ENCODE peak calls at places on chromosomes 2 and 18, in four cellular contexts. One of them, this sample, is unnamed.

GRCh38 chr2:23684540-23685176 is 242.3 kb downstream of the ATAD2B start:
- DNase-seq in omental fat pad: no peak
- DNase-seq in H1: no peak
- DNase-seq in cardiac fibroblast: no peak
- DNase-seq in this sample: no peak

GRCh38 chr2:9211496-9211895 is 4.9 kb downstream of the ASAP2 start:
- DNase-seq in omental fat pad: no peak
- DNase-seq in H1: no peak
- DNase-seq in cardiac fibroblast: peak; percentile 76
- DNase-seq in this sample: peak; percentile 40

GRCh38 chr2:148006249-148007007 is 14.1 kb downstream of the ORC4 start:
- DNase-seq in omental fat pad: no peak
- DNase-seq in H1: no peak
- DNase-seq in cardiac fibroblast: no peak
- DNase-seq in this sample: no peak

GRCh38 chr18:6811816-6812215 is 82.3 kb downstream of the ARHGAP28 start:
- DNase-seq in omental fat pad: no peak
- DNase-seq in H1: no peak
- DNase-seq in cardiac fibroblast: no peak
- DNase-seq in this sample: no peak

GRCh38 chr18:54416459-54416858 is 58.8 kb downstream of the C18orf54 start:
- DNase-seq in omental fat pad: no peak
- DNase-seq in H1: no peak
- DNase-seq in cardiac fibroblast: peak; percentile 79
- DNase-seq in this sample: no peak

GRCh38 chr2:42961385-42961800 is 169.0 kb upstream of the HAAO start:
- DNase-seq in omental fat pad: no peak
- DNase-seq in H1: no peak
- DNase-seq in cardiac fibroblast: peak; percentile 67
- DNase-seq in this sample: no peak

GRCh38 chr18:24868760-24869237 is 408.4 kb downstream of the HRH4 start:
- DNase-seq in omental fat pad: no peak
- DNase-seq in H1: no peak
- DNase-seq in cardiac fibroblast: no peak
- DNase-seq in this sample: no peak

GRCh38 chr18:62506495-62507143 is 16.2 kb upstream of the ZCCHC2 start:
- DNase-seq in omental fat pad: no peak
- DNase-seq in H1: no peak
- DNase-seq in cardiac fibroblast: no peak
- DNase-seq in this sample: no peak

GRCh38 chr2:56565143-56565542 is 381.4 kb downstream of the CCDC85A start:
- DNase-seq in omental fat pad: no peak
- DNase-seq in H1: no peak
- DNase-seq in cardiac fibroblast: no peak
- DNase-seq in this sample: no peak

GRCh38 chr2:145739679-145740078 is 1219.8 kb upstream of the ZEB2 start:
- DNase-seq in omental fat pad: no peak
- DNase-seq in H1: no peak
- DNase-seq in cardiac fibroblast: no peak
- DNase-seq in this sample: no peak

GRCh38 chr2:160582481-160583161 is 89.0 kb upstream of the RBMS1 start:
- DNase-seq in omental fat pad: no peak
- DNase-seq in H1: no peak
- DNase-seq in cardiac fibroblast: peak; percentile 92
- DNase-seq in this sample: no peak

GRCh38 chr2:126866451-126866850 is 32.2 kb upstream of the TEX51 start:
- DNase-seq in omental fat pad: no peak
- DNase-seq in H1: no peak
- DNase-seq in cardiac fibroblast: no peak
- DNase-seq in this sample: peak; percentile 51

GRCh38 chr2:199302851-199303250 is 154.9 kb downstream of the SATB2 start:
- DNase-seq in omental fat pad: no peak
- DNase-seq in H1: no peak
- DNase-seq in cardiac fibroblast: peak; percentile 23
- DNase-seq in this sample: no peak

GRCh38 chr2:160055726-160056108 is 6.7 kb downstream of the PLA2R1 start:
- DNase-seq in omental fat pad: no peak
- DNase-seq in H1: no peak
- DNase-seq in cardiac fibroblast: no peak
- DNase-seq in this sample: no peak

GRCh38 chr2:26969089-26969844 is 1.2 kb upstream of the MAPRE3 start:
- DNase-seq in omental fat pad: no peak
- DNase-seq in H1: no peak
- DNase-seq in cardiac fibroblast: no peak
- DNase-seq in this sample: no peak

GRCh38 chr2:101149241-101150192 is 1.7 kb downstream of the TBC1D8 start:
- DNase-seq in omental fat pad: no peak
- DNase-seq in H1: no peak
- DNase-seq in cardiac fibroblast: no peak
- DNase-seq in this sample: no peak

GRCh38 chr2:144166743-144167142 is 353.2 kb downstream of the ZEB2 start:
- DNase-seq in omental fat pad: no peak
- DNase-seq in H1: no peak
- DNase-seq in cardiac fibroblast: no peak
- DNase-seq in this sample: no peak

GRCh38 chr2:55902971-55903370 is 20.6 kb downstream of the EFEMP1 start:
- DNase-seq in omental fat pad: no peak
- DNase-seq in H1: no peak
- DNase-seq in cardiac fibroblast: no peak
- DNase-seq in this sample: no peak

GRCh38 chr2:111049792-111050640 is 70.7 kb upstream of the BCL2L11 start:
- DNase-seq in omental fat pad: no peak
- DNase-seq in H1: no peak
- DNase-seq in cardiac fibroblast: no peak
- DNase-seq in this sample: peak; percentile 36

GRCh38 chr2:27798948-27799645 is 27.6 kb downstream of the MRPL33 start:
- DNase-seq in omental fat pad: no peak
- DNase-seq in H1: peak; percentile 88
- DNase-seq in cardiac fibroblast: peak; percentile 99
- DNase-seq in this sample: peak; percentile 89

GRCh38 chr2:119257198-119257597 is 33.6 kb downstream of the STEAP3 start:
- DNase-seq in omental fat pad: no peak
- DNase-seq in H1: no peak
- DNase-seq in cardiac fibroblast: no peak
- DNase-seq in this sample: no peak

GRCh38 chr2:171545086-171545485 is 22.8 kb downstream of the CYBRD1 start:
- DNase-seq in omental fat pad: no peak
- DNase-seq in H1: no peak
- DNase-seq in cardiac fibroblast: no peak
- DNase-seq in this sample: no peak

GRCh38 chr2:171540437-171540836 is 18.2 kb downstream of the CYBRD1 start:
- DNase-seq in omental fat pad: no peak
- DNase-seq in H1: no peak
- DNase-seq in cardiac fibroblast: no peak
- DNase-seq in this sample: no peak

GRCh38 chr2:171547256-171547655 is 25.0 kb downstream of the CYBRD1 start:
- DNase-seq in omental fat pad: no peak
- DNase-seq in H1: no peak
- DNase-seq in cardiac fibroblast: no peak
- DNase-seq in this sample: no peak

DNA sequence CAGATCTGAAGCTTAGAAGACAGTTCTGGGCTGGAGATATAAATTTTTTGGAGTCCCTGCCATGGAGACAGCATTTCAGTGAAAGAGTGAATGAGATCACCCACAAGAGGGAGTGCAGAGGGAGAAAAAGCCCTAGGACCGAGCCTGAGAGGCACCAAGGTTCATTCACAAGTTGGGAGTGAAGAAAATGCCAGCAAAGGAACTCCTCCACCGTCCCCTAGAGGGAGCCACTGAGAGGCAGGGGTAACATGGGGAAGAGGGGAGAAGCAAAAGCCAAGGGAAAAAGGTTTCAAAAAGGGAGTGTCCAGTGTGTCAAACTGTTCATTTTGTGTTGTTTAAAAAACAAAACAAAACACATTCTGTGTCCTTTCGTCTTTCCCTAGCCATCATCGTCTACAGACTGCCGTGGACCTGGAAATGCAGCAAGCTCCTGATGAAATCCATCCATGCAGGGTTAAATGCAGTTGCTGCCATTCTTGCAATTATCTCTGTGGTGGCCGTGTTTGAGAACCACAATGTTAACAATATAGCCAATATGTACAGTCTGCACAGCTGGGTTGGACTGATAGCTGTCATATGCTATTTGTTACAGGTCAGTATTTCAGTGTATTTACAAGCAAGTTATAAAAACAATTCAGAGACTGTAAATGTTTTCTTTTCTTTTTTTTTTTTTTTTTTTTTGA is 19.1 kb downstream of the CYBRD1 start:
- DNase-seq in omental fat pad: no peak
- DNase-seq in H1: no peak
- DNase-seq in cardiac fibroblast: no peak
- DNase-seq in this sample: no peak
- TF ChIP-seq CTCF in omental fat pad: no peak
- TF ChIP-seq CTCF in H1: peak; percentile 68
- TF ChIP-seq CTCF in cardiac fibroblast: peak; percentile 58
- TF ChIP-seq CTCF in this sample: peak; percentile 48

GRCh38 chr2:20094955-20095354 is 43.5 kb upstream of the LAPTM4A start:
- DNase-seq in omental fat pad: no peak
- DNase-seq in H1: no peak
- DNase-seq in cardiac fibroblast: no peak
- DNase-seq in this sample: no peak

GRCh38 chr2:20100711-20101110 is 49.3 kb upstream of the LAPTM4A start:
- DNase-seq in omental fat pad: no peak
- DNase-seq in H1: no peak
- DNase-seq in cardiac fibroblast: no peak
- DNase-seq in this sample: no peak

GRCh38 chr2:20099780-20100179 is 48.4 kb upstream of the LAPTM4A start:
- DNase-seq in omental fat pad: no peak
- DNase-seq in H1: no peak
- DNase-seq in cardiac fibroblast: no peak
- DNase-seq in this sample: no peak

GRCh38 chr2:20095469-20095868 is 44.0 kb upstream of the LAPTM4A start:
- DNase-seq in omental fat pad: no peak
- DNase-seq in H1: no peak
- DNase-seq in cardiac fibroblast: no peak
- DNase-seq in this sample: no peak

GRCh38 chr2:20097889-20098714 is 46.7 kb upstream of the LAPTM4A start:
- DNase-seq in omental fat pad: peak; percentile 73
- DNase-seq in H1: peak; percentile 91
- DNase-seq in cardiac fibroblast: peak; percentile 94
- DNase-seq in this sample: peak; percentile 94
- TF ChIP-seq CTCF in omental fat pad: peak; percentile 72
- TF ChIP-seq CTCF in H1: peak; percentile 99
- TF ChIP-seq CTCF in cardiac fibroblast: peak; percentile 91
- TF ChIP-seq CTCF in this sample: peak; percentile 94

GRCh38 chr2:230961091-230961491 is 34.8 kb upstream of the SPATA3 start:
- DNase-seq in omental fat pad: no peak
- DNase-seq in H1: no peak
- DNase-seq in cardiac fibroblast: peak; percentile 68
- DNase-seq in this sample: no peak
- TF ChIP-seq CTCF in omental fat pad: no peak
- TF ChIP-seq CTCF in H1: no peak
- TF ChIP-seq CTCF in cardiac fibroblast: no peak
- TF ChIP-seq CTCF in this sample: no peak

DNA sequence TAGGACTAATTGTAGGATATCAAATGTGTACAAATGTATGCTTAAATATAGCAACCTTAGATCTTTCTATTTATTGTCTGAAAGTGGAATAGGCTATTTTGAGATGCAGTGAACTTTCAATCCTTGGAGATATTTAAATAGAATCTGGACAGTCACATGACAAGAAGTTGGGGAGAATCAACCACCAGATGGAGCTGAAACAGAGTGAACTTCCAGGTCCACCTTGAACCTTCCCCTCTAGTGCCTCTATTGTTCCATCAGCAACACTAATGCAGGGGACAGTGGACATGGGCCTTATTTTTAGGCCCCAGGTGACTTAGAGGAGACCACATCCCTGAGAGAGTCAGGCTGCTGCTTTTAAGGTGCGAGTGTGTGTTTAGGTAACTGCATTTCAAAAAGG is 37.0 kb upstream of the CRIM1 start:
- DNase-seq in omental fat pad: no peak
- DNase-seq in H1: no peak
- DNase-seq in cardiac fibroblast: peak; percentile 7
- DNase-seq in this sample: no peak
- TF ChIP-seq CTCF in omental fat pad: no peak
- TF ChIP-seq CTCF in H1: no peak
- TF ChIP-seq CTCF in cardiac fibroblast: peak; percentile 16
- TF ChIP-seq CTCF in this sample: peak; percentile 21

DNA sequence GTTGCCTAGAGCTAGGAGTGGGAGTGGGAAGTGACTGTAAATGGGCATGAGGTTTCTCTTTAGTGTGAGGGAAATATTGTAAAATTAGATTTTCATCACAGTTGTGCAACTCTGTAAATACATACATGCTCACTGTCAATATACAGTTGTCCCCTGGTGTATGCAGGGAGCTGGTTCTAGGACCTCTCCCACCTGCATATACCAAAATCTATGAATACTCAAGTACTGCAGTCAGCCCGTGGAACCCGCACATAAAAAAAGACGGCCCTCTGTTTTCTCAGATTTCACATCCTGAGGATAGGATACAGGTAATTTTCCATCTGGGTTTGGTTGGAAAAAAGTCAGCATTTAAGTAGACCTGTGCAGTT is 64.6 kb upstream of the MGAT4A start:
- DNase-seq in omental fat pad: no peak
- DNase-seq in H1: no peak
- DNase-seq in cardiac fibroblast: no peak
- DNase-seq in this sample: peak; percentile 27
- TF ChIP-seq CTCF in omental fat pad: no peak
- TF ChIP-seq CTCF in H1: no peak
- TF ChIP-seq CTCF in cardiac fibroblast: no peak
- TF ChIP-seq CTCF in this sample: no peak

GRCh38 chr2:32562906-32563305 is 64.9 kb upstream of the TTC27 start:
- DNase-seq in omental fat pad: no peak
- DNase-seq in H1: no peak
- DNase-seq in cardiac fibroblast: no peak
- DNase-seq in this sample: no peak
- TF ChIP-seq CTCF in omental fat pad: no peak
- TF ChIP-seq CTCF in H1: no peak
- TF ChIP-seq CTCF in cardiac fibroblast: no peak
- TF ChIP-seq CTCF in this sample: no peak

GRCh38 chr2:230809015-230809414 is 55.7 kb upstream of the ITM2C start:
- DNase-seq in omental fat pad: no peak
- DNase-seq in H1: no peak
- DNase-seq in cardiac fibroblast: no peak
- DNase-seq in this sample: no peak
- TF ChIP-seq CTCF in omental fat pad: no peak
- TF ChIP-seq CTCF in H1: no peak
- TF ChIP-seq CTCF in cardiac fibroblast: no peak
- TF ChIP-seq CTCF in this sample: no peak

GRCh38 chr2:79855264-79856006 is 342.6 kb downstream of the CTNNA2 start:
- DNase-seq in omental fat pad: no peak
- DNase-seq in H1: peak; percentile 33
- DNase-seq in cardiac fibroblast: no peak
- DNase-seq in this sample: no peak
- TF ChIP-seq CTCF in omental fat pad: no peak
- TF ChIP-seq CTCF in H1: peak; percentile 75
- TF ChIP-seq CTCF in cardiac fibroblast: no peak
- TF ChIP-seq CTCF in this sample: peak; percentile 45

DNA sequence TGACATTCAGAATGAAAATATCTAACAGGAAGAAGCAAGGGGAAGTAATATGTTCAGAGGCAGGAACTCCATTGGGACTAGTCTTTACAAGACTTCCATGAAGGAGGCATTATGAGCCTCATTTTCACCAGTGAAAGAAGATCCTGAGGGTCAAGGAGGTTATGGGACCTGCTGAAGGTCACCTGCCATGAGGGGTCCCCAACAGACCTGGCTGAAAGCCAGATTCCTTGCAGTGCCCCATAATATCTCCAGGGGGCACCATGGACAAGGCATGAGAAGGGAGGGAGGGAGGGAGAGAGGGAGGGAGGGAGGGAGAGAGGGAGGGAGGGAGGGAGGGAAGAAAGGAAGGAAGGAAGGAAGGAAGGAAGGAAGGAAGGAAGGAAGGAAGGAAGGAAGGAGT is 27.9 kb downstream of the XDH start:
- DNase-seq in omental fat pad: no peak
- DNase-seq in H1: no peak
- DNase-seq in cardiac fibroblast: no peak
- DNase-seq in this sample: no peak
- TF ChIP-seq CTCF in omental fat pad: no peak
- TF ChIP-seq CTCF in H1: peak; percentile 36
- TF ChIP-seq CTCF in cardiac fibroblast: peak; percentile 12
- TF ChIP-seq CTCF in this sample: no peak

This sample was measured in osteocyte.